ENCODE peak calls at places on chromosomes 16 and 17, in six cellular contexts. One of them, this sample, is unnamed.

GRCh38 chr17:41734139-41734948 is at the start of gene HAP1:
- DNase-seq in lower leg skin: no peak
- DNase-seq in endothelial cell: peak
- DNase-seq in pancreas: peak
- DNase-seq in hepatocyte: peak
- DNase-seq in omental fat pad: no peak
- DNase-seq in this sample: no peak

GRCh38 chr16:5444181-5444580 is 346.6 kb upstream of the EEF2KMT start:
- DNase-seq in lower leg skin: no peak
- DNase-seq in endothelial cell: no peak
- DNase-seq in pancreas: no peak
- DNase-seq in hepatocyte: no peak
- DNase-seq in omental fat pad: no peak
- DNase-seq in this sample: no peak

GRCh38 chr17:80220709-80221215 is 535 bp downstream of the SLC26A11 start:
- DNase-seq in lower leg skin: no peak
- DNase-seq in endothelial cell: peak
- DNase-seq in pancreas: no peak
- DNase-seq in hepatocyte: peak
- DNase-seq in omental fat pad: no peak
- DNase-seq in this sample: no peak

GRCh38 chr16:72066747-72067146 is 3.7 kb downstream of the HPR start:
- DNase-seq in lower leg skin: no peak
- DNase-seq in endothelial cell: peak
- DNase-seq in pancreas: no peak
- DNase-seq in hepatocyte: peak
- DNase-seq in omental fat pad: no peak
- DNase-seq in this sample: peak

GRCh38 chr16:54930034-54930938 is at the start of gene IRX5:
- DNase-seq in lower leg skin: peak
- DNase-seq in endothelial cell: peak
- DNase-seq in pancreas: peak
- DNase-seq in hepatocyte: peak
- DNase-seq in omental fat pad: no peak
- DNase-seq in this sample: peak

GRCh38 chr16:87149051-87149450 is 168.1 kb downstream of the C16orf95 start:
- DNase-seq in lower leg skin: no peak
- DNase-seq in endothelial cell: no peak
- DNase-seq in pancreas: no peak
- DNase-seq in hepatocyte: no peak
- DNase-seq in omental fat pad: no peak
- DNase-seq in this sample: no peak

GRCh38 chr17:63170795-63171194 is 204.8 kb downstream of the TANC2 start:
- DNase-seq in lower leg skin: no peak
- DNase-seq in endothelial cell: no peak
- DNase-seq in pancreas: no peak
- DNase-seq in hepatocyte: no peak
- DNase-seq in omental fat pad: no peak
- DNase-seq in this sample: no peak

GRCh38 chr17:50214986-50215730 is 13.7 kb upstream of the COL1A1 start:
- DNase-seq in lower leg skin: no peak
- DNase-seq in endothelial cell: no peak
- DNase-seq in pancreas: no peak
- DNase-seq in hepatocyte: peak
- DNase-seq in omental fat pad: no peak
- DNase-seq in this sample: no peak

GRCh38 chr16:1280783-1281182 is 24.9 kb downstream of the TPSD1 start:
- DNase-seq in lower leg skin: no peak
- DNase-seq in endothelial cell: no peak
- DNase-seq in pancreas: no peak
- DNase-seq in hepatocyte: no peak
- DNase-seq in omental fat pad: no peak
- DNase-seq in this sample: no peak

GRCh38 chr17:63549289-63549945 is 860 bp upstream of the DCAF7 start:
- DNase-seq in lower leg skin: no peak
- DNase-seq in endothelial cell: no peak
- DNase-seq in pancreas: no peak
- DNase-seq in hepatocyte: peak
- DNase-seq in omental fat pad: no peak
- DNase-seq in this sample: no peak

GRCh38 chr16:3577302-3577752 is at the start of gene NLRC3:
- DNase-seq in lower leg skin: no peak
- DNase-seq in endothelial cell: no peak
- DNase-seq in pancreas: no peak
- DNase-seq in hepatocyte: no peak
- DNase-seq in omental fat pad: no peak
- DNase-seq in this sample: peak

GRCh38 chr17:79651266-79651665 is 40.4 kb upstream of the RBFOX3 start:
- DNase-seq in lower leg skin: peak
- DNase-seq in endothelial cell: no peak
- DNase-seq in pancreas: no peak
- DNase-seq in hepatocyte: no peak
- DNase-seq in omental fat pad: no peak
- DNase-seq in this sample: no peak

GRCh38 chr16:70594569-70594968 is 51.8 kb upstream of the IL34 start:
- DNase-seq in lower leg skin: peak
- DNase-seq in endothelial cell: no peak
- DNase-seq in pancreas: no peak
- DNase-seq in hepatocyte: no peak
- DNase-seq in omental fat pad: no peak
- DNase-seq in this sample: no peak

GRCh38 chr16:14015017-14015416 is 56.1 kb upstream of the MRTFB start:
- DNase-seq in lower leg skin: peak
- DNase-seq in endothelial cell: no peak
- DNase-seq in pancreas: no peak
- DNase-seq in hepatocyte: no peak
- DNase-seq in omental fat pad: no peak
- DNase-seq in this sample: no peak

GRCh38 chr17:45241315-45242011 is 19.8 kb downstream of the FMNL1 start:
- DNase-seq in lower leg skin: no peak
- DNase-seq in endothelial cell: peak
- DNase-seq in pancreas: peak
- DNase-seq in hepatocyte: peak
- DNase-seq in omental fat pad: no peak
- DNase-seq in this sample: no peak

GRCh38 chr17:79400989-79401703 is 209.7 kb downstream of the RBFOX3 start:
- DNase-seq in lower leg skin: peak
- DNase-seq in endothelial cell: peak
- DNase-seq in pancreas: peak
- DNase-seq in hepatocyte: peak
- DNase-seq in omental fat pad: peak
- DNase-seq in this sample: peak

GRCh38 chr17:51434434-51435170 is 174.3 kb downstream of the UTP18 start:
- DNase-seq in lower leg skin: no peak
- DNase-seq in endothelial cell: no peak
- DNase-seq in pancreas: no peak
- DNase-seq in hepatocyte: no peak
- DNase-seq in omental fat pad: no peak
- DNase-seq in this sample: no peak

GRCh38 chr16:87463722-87464690 is 28.8 kb downstream of the ZCCHC14 start:
- DNase-seq in lower leg skin: no peak
- DNase-seq in endothelial cell: peak
- DNase-seq in pancreas: no peak
- DNase-seq in hepatocyte: peak
- DNase-seq in omental fat pad: no peak
- DNase-seq in this sample: peak

GRCh38 chr17:7435676-7436555 is 681 bp downstream of the TMEM102 start:
- DNase-seq in lower leg skin: peak
- DNase-seq in endothelial cell: peak
- DNase-seq in pancreas: peak
- DNase-seq in hepatocyte: peak
- DNase-seq in omental fat pad: no peak
- DNase-seq in this sample: peak

GRCh38 chr17:81436294-81436849 is 41.1 kb downstream of the BAHCC1 start:
- DNase-seq in lower leg skin: no peak
- DNase-seq in endothelial cell: no peak
- DNase-seq in pancreas: no peak
- DNase-seq in hepatocyte: peak
- DNase-seq in omental fat pad: no peak
- DNase-seq in this sample: no peak

GRCh38 chr17:17165666-17166308 is 40.3 kb downstream of the PLD6 start:
- DNase-seq in lower leg skin: no peak
- DNase-seq in endothelial cell: no peak
- DNase-seq in pancreas: no peak
- DNase-seq in hepatocyte: no peak
- DNase-seq in omental fat pad: no peak
- DNase-seq in this sample: no peak

GRCh38 chr16:14362774-14363371 is 267.2 kb downstream of the PARN start:
- DNase-seq in lower leg skin: no peak
- DNase-seq in endothelial cell: no peak
- DNase-seq in pancreas: no peak
- DNase-seq in hepatocyte: no peak
- DNase-seq in omental fat pad: no peak
- DNase-seq in this sample: no peak

GRCh38 chr17:77332981-77333685 is 192.4 kb downstream of the SEC14L1 start:
- DNase-seq in lower leg skin: peak
- DNase-seq in endothelial cell: no peak
- DNase-seq in pancreas: no peak
- DNase-seq in hepatocyte: no peak
- DNase-seq in omental fat pad: no peak
- DNase-seq in this sample: peak

GRCh38 chr17:79691931-79692330 is 38.8 kb upstream of the ENPP7 start:
- DNase-seq in lower leg skin: no peak
- DNase-seq in endothelial cell: no peak
- DNase-seq in pancreas: no peak
- DNase-seq in hepatocyte: no peak
- DNase-seq in omental fat pad: no peak
- DNase-seq in this sample: no peak

GRCh38 chr16:27432600-27432957 is 30.6 kb downstream of the IL21R start:
- DNase-seq in lower leg skin: no peak
- DNase-seq in endothelial cell: peak
- DNase-seq in pancreas: no peak
- DNase-seq in hepatocyte: no peak
- DNase-seq in omental fat pad: no peak
- DNase-seq in this sample: no peak

GRCh38 chr16:3580686-3581085 is 3.5 kb upstream of the NLRC3 start:
- DNase-seq in lower leg skin: no peak
- DNase-seq in endothelial cell: no peak
- DNase-seq in pancreas: no peak
- DNase-seq in hepatocyte: peak
- DNase-seq in omental fat pad: no peak
- DNase-seq in this sample: no peak

GRCh38 chr17:61409301-61410099 is 9.9 kb downstream of the TBX2 start:
- DNase-seq in lower leg skin: peak
- DNase-seq in endothelial cell: peak
- DNase-seq in pancreas: peak
- DNase-seq in hepatocyte: peak
- DNase-seq in omental fat pad: no peak
- DNase-seq in this sample: peak

GRCh38 chr16:28491080-28491969 is 549 bp downstream of the CLN3 start:
- DNase-seq in lower leg skin: peak
- DNase-seq in endothelial cell: peak
- DNase-seq in pancreas: peak
- DNase-seq in hepatocyte: peak
- DNase-seq in omental fat pad: no peak
- DNase-seq in this sample: peak
- TF ChIP-seq CTCF in lower leg skin: no peak
- TF ChIP-seq CTCF in endothelial cell: no peak
- TF ChIP-seq CTCF in pancreas: no peak
- TF ChIP-seq CTCF in hepatocyte: peak
- TF ChIP-seq CTCF in omental fat pad: no peak
- TF ChIP-seq CTCF in this sample: peak

DNA sequence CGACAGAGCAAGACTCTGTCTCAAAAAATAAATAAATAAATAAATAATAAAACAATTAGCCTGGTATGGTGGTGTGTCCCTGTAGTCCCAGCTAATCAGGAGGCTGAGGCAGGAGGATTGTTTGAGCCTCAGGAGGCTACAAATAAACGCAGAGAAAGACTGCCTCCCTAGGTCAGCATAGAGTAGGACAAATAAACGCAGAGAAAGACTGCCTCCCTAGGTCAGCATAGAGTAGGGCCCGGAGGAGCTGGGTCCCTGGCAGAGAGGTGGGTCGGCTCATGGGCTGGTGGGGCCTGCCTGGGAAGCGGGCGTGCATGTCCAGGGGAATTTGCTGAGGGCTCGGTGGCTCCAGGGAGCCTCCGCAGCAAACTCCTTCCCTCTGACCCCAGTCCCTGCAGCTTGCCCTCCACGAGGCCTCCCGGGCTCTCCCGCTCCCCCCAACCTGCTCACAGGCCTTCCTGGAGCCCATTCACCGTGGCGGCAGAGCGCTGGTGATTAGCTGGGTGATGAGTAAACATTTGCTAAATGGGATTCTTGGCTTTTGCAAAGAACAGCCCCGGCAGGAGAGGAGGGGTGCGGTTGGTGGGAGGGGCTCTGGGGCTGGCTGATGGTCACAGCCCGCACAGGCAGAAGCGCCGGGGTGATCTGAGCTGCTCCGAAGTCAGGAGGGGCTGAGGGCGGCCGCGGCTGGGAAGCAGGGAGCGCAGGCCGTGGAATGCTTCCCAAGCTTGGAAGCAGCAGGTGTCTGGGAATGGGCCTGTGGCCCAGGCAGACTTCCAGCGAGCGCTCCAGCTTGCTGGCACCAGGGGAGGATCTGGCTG is 93.2 kb downstream of the RTN4RL1 start:
- DNase-seq in lower leg skin: no peak
- DNase-seq in endothelial cell: no peak
- DNase-seq in pancreas: peak
- DNase-seq in hepatocyte: peak
- DNase-seq in omental fat pad: no peak
- DNase-seq in this sample: no peak
- TF ChIP-seq CTCF in lower leg skin: no peak
- TF ChIP-seq CTCF in endothelial cell: no peak
- TF ChIP-seq CTCF in pancreas: no peak
- TF ChIP-seq CTCF in hepatocyte: no peak
- TF ChIP-seq CTCF in omental fat pad: no peak
- TF ChIP-seq CTCF in this sample: no peak

GRCh38 chr17:29615492-29616299 is 7.0 kb downstream of the CORO6 start:
- DNase-seq in lower leg skin: peak
- DNase-seq in endothelial cell: peak
- DNase-seq in pancreas: peak
- DNase-seq in hepatocyte: peak
- DNase-seq in omental fat pad: peak
- DNase-seq in this sample: peak

GRCh38 chr17:29614345-29615047 is 8.2 kb downstream of the CORO6 start:
- DNase-seq in lower leg skin: no peak
- DNase-seq in endothelial cell: no peak
- DNase-seq in pancreas: no peak
- DNase-seq in hepatocyte: no peak
- DNase-seq in omental fat pad: no peak
- DNase-seq in this sample: no peak

GRCh38 chr17:29616300-29617048 is 6.2 kb downstream of the CORO6 start:
- DNase-seq in lower leg skin: peak
- DNase-seq in endothelial cell: no peak
- DNase-seq in pancreas: no peak
- DNase-seq in hepatocyte: no peak
- DNase-seq in omental fat pad: no peak
- DNase-seq in this sample: no peak

GRCh38 chr17:29613856-29614255 is 8.9 kb downstream of the CORO6 start:
- DNase-seq in lower leg skin: no peak
- DNase-seq in endothelial cell: no peak
- DNase-seq in pancreas: no peak
- DNase-seq in hepatocyte: no peak
- DNase-seq in omental fat pad: no peak
- DNase-seq in this sample: no peak

GRCh38 chr17:29615048-29615385 is 7.7 kb downstream of the CORO6 start:
- DNase-seq in lower leg skin: peak
- DNase-seq in endothelial cell: no peak
- DNase-seq in pancreas: no peak
- DNase-seq in hepatocyte: no peak
- DNase-seq in omental fat pad: no peak
- DNase-seq in this sample: peak
- TF ChIP-seq CTCF in lower leg skin: no peak
- TF ChIP-seq CTCF in endothelial cell: no peak
- TF ChIP-seq CTCF in pancreas: no peak
- TF ChIP-seq CTCF in hepatocyte: no peak
- TF ChIP-seq CTCF in omental fat pad: no peak
- TF ChIP-seq CTCF in this sample: no peak

GRCh38 chr17:31378638-31379037 is 12.8 kb upstream of the RAB11FIP4 start:
- DNase-seq in lower leg skin: peak
- DNase-seq in endothelial cell: no peak
- DNase-seq in pancreas: no peak
- DNase-seq in hepatocyte: no peak
- DNase-seq in omental fat pad: no peak
- DNase-seq in this sample: no peak
- TF ChIP-seq CTCF in lower leg skin: no peak
- TF ChIP-seq CTCF in endothelial cell: no peak
- TF ChIP-seq CTCF in pancreas: no peak
- TF ChIP-seq CTCF in hepatocyte: no peak
- TF ChIP-seq CTCF in omental fat pad: no peak
- TF ChIP-seq CTCF in this sample: no peak

This sample was measured in GM13976.